ENCODE peak calls at places on chromosomes 16 and 17, in seven cellular contexts. J is neuronal stem cell, P is IMR-90, F is H1, Q is H9, V is trophoblast cell, N is mesenchymal stem cell. U is an unnamed sample.

GRCh38 chr16:13307255-13307654 is 405.9 kb downstream of the SHISA9 start:
- DNase-seq in J (no peak), P (no peak), F (no peak), Q (no peak), V (no peak), N (peak), U (peak)

GRCh38 chr16:67649494-67649931 is 4.6 kb downstream of the CARMIL2 start:
- DNase-seq in J (peak), P (no peak), F (peak), Q (peak), V (peak), N (no peak), U (peak)

GRCh38 chr16:89574681-89575246 is 794 bp upstream of the CPNE7 start:
- DNase-seq in J (no peak), P (peak), F (peak), Q (peak), V (peak), N (peak), U (peak)

GRCh38 chr17:59420901-59421300 is 89.4 kb downstream of the YPEL2 start:
- DNase-seq in J (no peak), P (no peak), F (no peak), Q (no peak), V (no peak), N (no peak), U (no peak)

GRCh38 chr16:22933173-22933572 is 119.2 kb downstream of the HS3ST2 start:
- DNase-seq in J (no peak), P (no peak), F (no peak), Q (no peak), V (no peak), N (no peak), U (no peak)

GRCh38 chr17:27950995-27951394 is 57.8 kb upstream of the LYRM9 start:
- DNase-seq in J (no peak), P (no peak), F (no peak), Q (no peak), V (no peak), N (no peak), U (no peak)

GRCh38 chr17:74224959-74225725 is 11.8 kb downstream of the TTYH2 start:
- DNase-seq in J (no peak), P (no peak), F (no peak), Q (no peak), V (no peak), N (no peak), U (no peak)

GRCh38 chr16:24729967-24730815 is 740 bp downstream of the TNRC6A start:
- DNase-seq in J (peak), P (peak), F (no peak), Q (no peak), V (no peak), N (peak), U (peak)

GRCh38 chr16:67229906-67230808 is 3.2 kb downstream of the TMEM208 start:
- DNase-seq in J (no peak), P (no peak), F (no peak), Q (no peak), V (no peak), N (no peak), U (no peak)

GRCh38 chr17:33342025-33342424 is 48.9 kb upstream of the ASIC2 start:
- DNase-seq in J (no peak), P (no peak), F (no peak), Q (no peak), V (no peak), N (no peak), U (peak)

GRCh38 chr17:28085766-28086165 is 43.3 kb downstream of the NLK start:
- DNase-seq in J (no peak), P (no peak), F (no peak), Q (no peak), V (no peak), N (no peak), U (no peak)

GRCh38 chr17:72173475-72174116 is 52.8 kb downstream of the SOX9 start:
- DNase-seq in J (no peak), P (peak), F (no peak), Q (no peak), V (no peak), N (no peak), U (no peak)

GRCh38 chr16:3589991-3590701 is 12.9 kb upstream of the NLRC3 start:
- DNase-seq in J (no peak), P (no peak), F (no peak), Q (no peak), V (no peak), N (no peak), U (no peak)

GRCh38 chr16:68452176-68452575 is 3.9 kb upstream of the SMPD3 start:
- DNase-seq in J (no peak), P (no peak), F (no peak), Q (no peak), V (no peak), N (no peak), U (peak)

GRCh38 chr16:10992112-10992511 is 47.7 kb downstream of the CLEC16A start:
- DNase-seq in J (no peak), P (peak), F (no peak), Q (no peak), V (no peak), N (peak), U (no peak)

GRCh38 chr17:18960803-18961511 is 9.0 kb downstream of the SLC5A10 start:
- DNase-seq in J (peak), P (peak), F (peak), Q (peak), V (peak), N (peak), U (peak)

GRCh38 chr17:6259899-6260298 is 175.0 kb downstream of the AIPL1 start:
- DNase-seq in J (no peak), P (no peak), F (no peak), Q (peak), V (no peak), N (no peak), U (peak)

GRCh38 chr17:45992175-45992574 is 6.9 kb upstream of the STH start:
- DNase-seq in J (no peak), P (peak), F (no peak), Q (no peak), V (no peak), N (no peak), U (no peak)

GRCh38 chr17:44914698-44915271 is 515 bp downstream of the GFAP start:
- DNase-seq in J (no peak), P (no peak), F (no peak), Q (peak), V (no peak), N (no peak), U (no peak)

GRCh38 chr16:7493133-7493532 is 160.5 kb downstream of the RBFOX1 start:
- DNase-seq in J (no peak), P (no peak), F (no peak), Q (no peak), V (no peak), N (no peak), U (no peak)

GRCh38 chr17:57517216-57517518 is 227.9 kb downstream of the CCDC182 start:
- DNase-seq in J (no peak), P (no peak), F (no peak), Q (no peak), V (no peak), N (no peak), U (no peak)

GRCh38 chr16:47976609-47977180 is 179.1 kb downstream of the ABCC12 start:
- DNase-seq in J (no peak), P (no peak), F (no peak), Q (no peak), V (no peak), N (no peak), U (no peak)

GRCh38 chr16:66741131-66741900 is 10.1 kb downstream of the DYNC1LI2 start:
- DNase-seq in J (no peak), P (peak), F (no peak), Q (no peak), V (peak), N (peak), U (peak)

GRCh38 chr16:185213-185612 is 5.0 kb downstream of the HBQ1 start:
- DNase-seq in J (no peak), P (no peak), F (no peak), Q (no peak), V (no peak), N (no peak), U (no peak)

GRCh38 chr17:62637809-62638208 is 10.3 kb downstream of the MRC2 start:
- DNase-seq in J (no peak), P (no peak), F (no peak), Q (peak), V (no peak), N (no peak), U (peak)

GRCh38 chr16:57637424-57637823 is 9.0 kb downstream of the ADGRG1 start:
- DNase-seq in J (peak), P (no peak), F (no peak), Q (no peak), V (no peak), N (no peak), U (no peak)

GRCh38 chr17:35046740-35047283 is 16.7 kb downstream of the RFFL start:
- DNase-seq in J (no peak), P (peak), F (no peak), Q (no peak), V (no peak), N (no peak), U (no peak)

GRCh38 chr17:8341456-8341855 is 1.8 kb downstream of the ODF4 start:
- DNase-seq in J (no peak), P (no peak), F (no peak), Q (peak), V (no peak), N (no peak), U (peak)

GRCh38 chr17:28904800-28905199 is 1.9 kb upstream of the DHRS13 start:
- DNase-seq in J (no peak), P (no peak), F (no peak), Q (no peak), V (no peak), N (no peak), U (no peak)

GRCh38 chr17:72163474-72163873 is 42.7 kb downstream of the SOX9 start:
- DNase-seq in J (no peak), P (no peak), F (no peak), Q (no peak), V (no peak), N (no peak), U (no peak)

GRCh38 chr17:19707728-19708221 is 8.6 kb downstream of the SLC47A2 start:
- DNase-seq in J (no peak), P (no peak), F (no peak), Q (peak), V (no peak), N (no peak), U (no peak)

GRCh38 chr16:74455619-74456289 is 34.5 kb upstream of the CLEC18B start:
- DNase-seq in J (no peak), P (peak), F (no peak), Q (no peak), V (no peak), N (peak), U (no peak)

GRCh38 chr16:85126731-85127662 is 14.7 kb upstream of the CIBAR2 start:
- DNase-seq in J (peak), P (peak), F (peak), Q (no peak), V (no peak), N (peak), U (peak)

GRCh38 chr16:85129846-85130706 is 17.8 kb upstream of the CIBAR2 start:
- DNase-seq in J (no peak), P (peak), F (no peak), Q (no peak), V (no peak), N (peak), U (no peak)

GRCh38 chr16:85126383-85126730 is 14.1 kb upstream of the CIBAR2 start:
- DNase-seq in J (no peak), P (no peak), F (no peak), Q (peak), V (no peak), N (no peak), U (no peak)

GRCh38 chr16:85130707-85131028 is 18.4 kb upstream of the CIBAR2 start:
- DNase-seq in J (no peak), P (no peak), F (no peak), Q (no peak), V (no peak), N (no peak), U (no peak)

DNA sequence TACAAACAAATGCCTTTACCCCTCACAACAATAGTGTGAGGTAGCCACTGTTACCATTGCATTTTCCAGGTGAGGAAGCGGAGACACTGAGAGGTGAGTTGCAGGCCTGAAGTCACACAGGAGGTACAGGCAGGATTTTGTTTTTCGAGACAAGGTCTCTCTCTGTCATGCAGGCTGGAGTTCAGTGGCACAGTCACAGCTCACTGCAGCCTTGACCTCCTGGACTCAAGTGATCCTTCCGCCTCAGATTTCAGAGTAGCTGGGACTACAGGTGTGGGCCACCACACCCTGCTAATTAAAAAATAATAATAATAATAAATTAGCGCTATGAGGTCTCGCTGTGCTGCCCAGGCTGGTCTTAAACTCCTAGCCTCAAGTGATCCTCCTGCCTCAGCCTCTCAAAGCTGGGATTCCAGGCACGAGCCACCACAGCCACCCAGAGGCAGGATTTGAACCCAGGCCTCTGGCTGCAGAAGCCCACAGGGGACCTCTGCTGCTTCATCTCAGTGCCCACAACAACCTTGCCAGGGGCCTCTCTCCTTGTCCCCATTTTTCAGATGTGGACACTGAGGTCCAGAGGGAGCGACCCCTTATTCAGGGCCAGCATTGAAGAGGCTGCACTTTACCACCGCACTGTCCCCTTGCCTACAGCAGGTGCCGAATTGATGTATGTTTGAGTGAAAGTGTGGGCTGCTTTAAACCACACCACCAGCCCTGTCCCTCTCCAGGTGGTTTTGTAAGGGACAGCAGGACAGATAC is 16.0 kb upstream of the CIBAR2 start:
- DNase-seq in J (no peak), P (no peak), F (no peak), Q (no peak), V (no peak), N (no peak), U (no peak)
- H2AK5ac ChIP-seq in J (no peak), P (peak), F (peak), Q (no peak), V (no peak), N (peak), U (no peak)

DNA sequence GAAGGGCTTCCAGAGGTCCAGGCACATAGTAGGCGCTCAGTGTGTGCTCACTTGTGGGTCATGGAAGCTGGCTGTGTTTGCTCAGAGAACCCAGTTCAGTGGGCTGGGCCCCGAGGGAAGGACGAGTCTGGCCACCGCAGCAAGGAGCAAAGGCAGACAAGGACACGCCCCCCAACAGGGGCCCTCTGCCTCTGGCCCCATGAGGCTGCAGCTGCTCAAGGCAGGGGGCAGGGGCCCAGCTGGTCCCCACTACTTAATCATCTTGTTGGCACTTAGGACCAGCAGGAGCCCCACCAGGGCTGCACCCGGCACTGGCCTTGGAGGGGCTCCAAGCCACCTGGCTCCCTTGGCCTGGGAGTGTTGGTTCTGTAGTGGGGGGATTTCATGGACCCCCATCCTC is 16.1 kb downstream of the KCNJ12 start:
- DNase-seq in J (no peak), P (no peak), F (no peak), Q (no peak), V (no peak), N (no peak), U (no peak)
- H3K23ac ChIP-seq in J (peak), P (no peak), F (no peak), Q (no peak), V (no peak), N (no peak), U (no peak)

DNA sequence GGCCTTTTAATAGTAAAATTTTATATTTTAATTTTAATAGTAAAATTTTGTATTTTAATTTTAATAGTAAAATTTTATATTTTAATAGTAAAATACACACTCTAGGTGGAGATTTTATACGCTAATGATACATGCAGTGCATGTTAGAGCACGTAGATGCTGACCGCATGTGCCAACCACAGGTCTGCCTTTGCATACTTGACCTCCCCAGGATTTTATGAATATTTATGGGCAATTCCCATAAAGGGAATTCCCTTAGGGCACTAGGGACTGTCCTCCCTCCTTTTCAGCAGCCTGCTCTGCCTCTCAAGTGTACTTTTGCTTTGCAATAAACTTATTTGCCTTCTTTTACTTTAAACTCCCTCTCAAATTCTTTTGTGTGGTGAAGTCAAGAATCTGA is 217.7 kb upstream of the CDH8 start:
- DNase-seq in J (no peak), P (no peak), F (no peak), Q (no peak), V (no peak), N (peak), U (no peak)
- H3K4ac ChIP-seq in J (no peak), P (no peak), F (no peak), Q (no peak), V (no peak), N (no peak), U (no peak)

GRCh38 chr17:76487451-76488192 is 13.6 kb downstream of the RHBDF2 start:
- DNase-seq in J (no peak), P (no peak), F (no peak), Q (no peak), V (no peak), N (no peak), U (no peak)
- H2AK5ac ChIP-seq in J (peak), P (no peak), F (no peak), Q (no peak), V (no peak), N (no peak), U (no peak)

DNA sequence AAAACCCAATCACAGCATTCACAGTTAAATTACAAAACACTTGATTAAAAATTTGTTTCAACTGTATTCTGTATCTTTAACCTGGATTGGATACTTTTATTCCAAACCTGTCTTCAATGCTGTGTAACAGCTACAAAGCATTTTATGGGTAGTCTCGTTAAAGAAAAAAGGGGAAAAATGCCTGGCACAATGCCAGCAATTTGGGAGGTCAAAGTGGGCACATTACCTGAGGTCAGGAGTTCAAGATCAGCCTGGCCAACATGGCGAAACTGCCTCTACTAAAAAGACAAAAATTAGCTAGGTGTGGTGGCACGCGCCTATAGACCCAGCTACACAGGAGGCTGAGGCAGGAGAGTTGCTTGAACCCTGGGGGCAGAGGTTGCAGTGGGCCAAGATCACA is 4.0 kb downstream of the GNA13 start:
- DNase-seq in J (no peak), P (no peak), F (no peak), Q (no peak), V (no peak), N (no peak), U (no peak)
- H3K23ac ChIP-seq in J (no peak), P (no peak), F (no peak), Q (no peak), V (no peak), N (no peak), U (no peak)

GRCh38 chr16:54582631-54583250 is 296.2 kb upstream of the IRX3 start:
- DNase-seq in J (peak), P (no peak), F (no peak), Q (no peak), V (no peak), N (no peak), U (no peak)
- H3K4ac ChIP-seq in J (no peak), P (no peak), F (no peak), Q (no peak), V (no peak), N (no peak), U (no peak)

GRCh38 chr17:68824707-68825106 is 130.5 kb downstream of the ABCA8 start:
- DNase-seq in J (no peak), P (no peak), F (no peak), Q (no peak), V (no peak), N (no peak), U (no peak)
- H2AK5ac ChIP-seq in J (no peak), P (no peak), F (no peak), Q (no peak), V (no peak), N (no peak), U (no peak)

GRCh38 chr17:78042542-78042941 is 84.0 kb downstream of the TNRC6C start:
- DNase-seq in J (no peak), P (no peak), F (no peak), Q (no peak), V (no peak), N (no peak), U (no peak)

GRCh38 chr17:78039581-78039980 is 81.1 kb downstream of the TNRC6C start:
- DNase-seq in J (no peak), P (no peak), F (no peak), Q (no peak), V (no peak), N (no peak), U (no peak)

GRCh38 chr17:78038748-78039288 is 80.3 kb downstream of the TNRC6C start:
- DNase-seq in J (no peak), P (no peak), F (no peak), Q (no peak), V (peak), N (no peak), U (no peak)

GRCh38 chr17:78041401-78042179 is 83.1 kb downstream of the TNRC6C start:
- DNase-seq in J (no peak), P (no peak), F (no peak), Q (no peak), V (no peak), N (peak), U (no peak)

DNA sequence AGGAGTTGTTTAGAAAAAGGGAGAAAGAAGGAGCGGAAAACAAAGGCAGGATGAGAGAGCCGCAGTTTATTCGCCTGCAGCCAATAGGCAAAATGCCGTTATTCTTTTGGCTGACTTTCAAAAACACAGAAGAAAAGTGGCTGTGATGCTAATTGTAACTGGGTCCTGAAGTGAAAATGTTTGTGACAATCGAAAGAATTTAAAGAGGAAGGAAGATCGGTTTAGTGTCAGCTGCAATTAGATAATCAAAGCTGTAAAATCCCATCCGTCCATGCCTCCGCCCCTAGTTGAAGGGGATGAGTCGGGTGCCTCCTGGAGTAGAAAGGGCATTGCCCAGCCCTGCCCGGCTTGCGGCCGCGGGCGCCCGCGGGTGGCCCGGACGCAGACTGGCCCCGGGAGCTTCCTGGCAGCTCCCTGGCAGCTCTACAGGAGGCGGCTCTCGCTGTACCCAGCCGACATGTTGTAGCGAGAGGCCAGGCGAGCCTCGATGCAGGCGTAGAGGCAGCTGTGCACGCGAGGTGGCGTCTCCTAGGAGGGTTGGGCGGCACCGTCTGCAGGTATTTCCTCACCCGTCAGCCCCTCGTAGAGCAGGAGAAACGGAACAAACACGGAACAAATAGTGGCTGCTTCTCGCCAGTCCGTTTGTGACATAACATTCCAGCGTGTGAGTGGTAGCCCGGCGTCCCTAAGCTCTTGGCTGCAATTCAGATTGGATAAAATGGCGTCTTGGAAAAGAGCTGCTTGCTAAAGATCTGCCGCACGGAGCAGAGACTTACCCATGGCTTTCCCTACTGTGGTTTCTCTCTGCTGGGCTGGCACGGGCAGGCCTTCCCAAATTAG is 82.3 kb downstream of the TNRC6C start:
- DNase-seq in J (no peak), P (peak), F (no peak), Q (peak), V (peak), N (no peak), U (no peak)
- H3K23ac ChIP-seq in J (peak), P (peak), F (no peak), Q (no peak), V (no peak), N (no peak), U (no peak)